ENCODE peak calls at places on chromosomes 13 and 19, in five cellular contexts. One of them, this sample, is unnamed.

GRCh38 chr13:110942248-110942981 is 27.5 kb upstream of the ANKRD10 start:
- DNase-seq in fibroblast of lung: peak; percentile 38
- DNase-seq in spleen: no peak
- DNase-seq in GM12878: peak; percentile 64
- DNase-seq in thoracic aorta: no peak
- DNase-seq in this sample: no peak

GRCh38 chr19:7862413-7862951 is 11.7 kb downstream of the PRR36 start:
- DNase-seq in fibroblast of lung: peak; percentile 42
- DNase-seq in spleen: peak; percentile 87
- DNase-seq in GM12878: no peak
- DNase-seq in thoracic aorta: no peak
- DNase-seq in this sample: peak; percentile 77

GRCh38 chr13:23445794-23446193 is 12.3 kb upstream of the SACS start:
- DNase-seq in fibroblast of lung: no peak
- DNase-seq in spleen: no peak
- DNase-seq in GM12878: no peak
- DNase-seq in thoracic aorta: no peak
- DNase-seq in this sample: no peak

GRCh38 chr13:27578121-27579030 is 42.0 kb downstream of the LNX2 start:
- DNase-seq in fibroblast of lung: peak; percentile 17
- DNase-seq in spleen: no peak
- DNase-seq in GM12878: no peak
- DNase-seq in thoracic aorta: no peak
- DNase-seq in this sample: no peak

GRCh38 chr19:46495789-46496099 is at the start of gene PNMA8B:
- DNase-seq in fibroblast of lung: peak; percentile 43
- DNase-seq in spleen: peak; percentile 83
- DNase-seq in GM12878: no peak
- DNase-seq in thoracic aorta: no peak
- DNase-seq in this sample: peak; percentile 60

GRCh38 chr19:42175952-42176648 is 41.4 kb downstream of the DEDD2 start:
- DNase-seq in fibroblast of lung: peak; percentile 31
- DNase-seq in spleen: no peak
- DNase-seq in GM12878: no peak
- DNase-seq in thoracic aorta: no peak
- DNase-seq in this sample: no peak

GRCh38 chr19:52398091-52398461 is 427 bp downstream of the ZNF528 start:
- DNase-seq in fibroblast of lung: peak; percentile 11
- DNase-seq in spleen: no peak
- DNase-seq in GM12878: no peak
- DNase-seq in thoracic aorta: no peak
- DNase-seq in this sample: no peak

GRCh38 chr19:55549500-55550320 is 4.4 kb upstream of the SBK3 start:
- DNase-seq in fibroblast of lung: peak; percentile 92
- DNase-seq in spleen: no peak
- DNase-seq in GM12878: no peak
- DNase-seq in thoracic aorta: no peak
- DNase-seq in this sample: no peak

GRCh38 chr13:98837896-98838295 is 85.4 kb upstream of the SLC15A1 start:
- DNase-seq in fibroblast of lung: no peak
- DNase-seq in spleen: no peak
- DNase-seq in GM12878: no peak
- DNase-seq in thoracic aorta: no peak
- DNase-seq in this sample: no peak

GRCh38 chr19:55657004-55657747 is 2.3 kb downstream of the U2AF2 start:
- DNase-seq in fibroblast of lung: no peak
- DNase-seq in spleen: no peak
- DNase-seq in GM12878: no peak
- DNase-seq in thoracic aorta: no peak
- DNase-seq in this sample: peak; percentile 42

GRCh38 chr13:71169125-71169524 is 697.9 kb downstream of the DACH1 start:
- DNase-seq in fibroblast of lung: no peak
- DNase-seq in spleen: no peak
- DNase-seq in GM12878: no peak
- DNase-seq in thoracic aorta: no peak
- DNase-seq in this sample: no peak

GRCh38 chr19:23795462-23795861 is 36.8 kb upstream of the ZNF681 start:
- DNase-seq in fibroblast of lung: no peak
- DNase-seq in spleen: no peak
- DNase-seq in GM12878: no peak
- DNase-seq in thoracic aorta: no peak
- DNase-seq in this sample: no peak

GRCh38 chr19:16125738-16126495 is 14.2 kb downstream of the RAB8A start:
- DNase-seq in fibroblast of lung: no peak
- DNase-seq in spleen: no peak
- DNase-seq in GM12878: no peak
- DNase-seq in thoracic aorta: no peak
- DNase-seq in this sample: no peak

GRCh38 chr13:37138169-37138568 is 32.7 kb upstream of the CSNK1A1L start:
- DNase-seq in fibroblast of lung: no peak
- DNase-seq in spleen: no peak
- DNase-seq in GM12878: no peak
- DNase-seq in thoracic aorta: no peak
- DNase-seq in this sample: no peak

GRCh38 chr13:94143624-94144350 is 335.7 kb downstream of the DCT start:
- DNase-seq in fibroblast of lung: no peak
- DNase-seq in spleen: no peak
- DNase-seq in GM12878: no peak
- DNase-seq in thoracic aorta: no peak
- DNase-seq in this sample: no peak

GRCh38 chr19:13022859-13023636 is 27.8 kb downstream of the NFIX start:
- DNase-seq in fibroblast of lung: peak; percentile 98
- DNase-seq in spleen: no peak
- DNase-seq in GM12878: no peak
- DNase-seq in thoracic aorta: no peak
- DNase-seq in this sample: peak; percentile 85

GRCh38 chr13:113903361-113903760 is 39.5 kb upstream of the GAS6 start:
- DNase-seq in fibroblast of lung: peak; percentile 83
- DNase-seq in spleen: no peak
- DNase-seq in GM12878: no peak
- DNase-seq in thoracic aorta: peak; percentile 41
- DNase-seq in this sample: no peak

GRCh38 chr19:1837625-1838105 is 10.6 kb downstream of the REXO1 start:
- DNase-seq in fibroblast of lung: no peak
- DNase-seq in spleen: no peak
- DNase-seq in GM12878: no peak
- DNase-seq in thoracic aorta: no peak
- DNase-seq in this sample: no peak

GRCh38 chr13:35764359-35765015 is 288.0 kb upstream of the MAB21L1 start:
- DNase-seq in fibroblast of lung: peak; percentile 81
- DNase-seq in spleen: no peak
- DNase-seq in GM12878: no peak
- DNase-seq in thoracic aorta: no peak
- DNase-seq in this sample: no peak

GRCh38 chr19:1512671-1513491 is at the start of gene ADAMTSL5:
- DNase-seq in fibroblast of lung: peak; percentile 41
- DNase-seq in spleen: no peak
- DNase-seq in GM12878: no peak
- DNase-seq in thoracic aorta: no peak
- DNase-seq in this sample: no peak

GRCh38 chr13:111411186-111411858 is 90.9 kb downstream of the TEX29 start:
- DNase-seq in fibroblast of lung: no peak
- DNase-seq in spleen: no peak
- DNase-seq in GM12878: no peak
- DNase-seq in thoracic aorta: no peak
- DNase-seq in this sample: no peak

GRCh38 chr19:39175564-39175963 is 21.2 kb upstream of the NCCRP1 start:
- DNase-seq in fibroblast of lung: no peak
- DNase-seq in spleen: no peak
- DNase-seq in GM12878: no peak
- DNase-seq in thoracic aorta: no peak
- DNase-seq in this sample: no peak

GRCh38 chr13:70964124-70964523 is 855.9 kb upstream of the KLHL1 start:
- DNase-seq in fibroblast of lung: no peak
- DNase-seq in spleen: no peak
- DNase-seq in GM12878: no peak
- DNase-seq in thoracic aorta: no peak
- DNase-seq in this sample: no peak

GRCh38 chr13:33512880-33513554 is 227.5 kb upstream of the STARD13 start:
- DNase-seq in fibroblast of lung: no peak
- DNase-seq in spleen: no peak
- DNase-seq in GM12878: no peak
- DNase-seq in thoracic aorta: no peak
- DNase-seq in this sample: no peak

GRCh38 chr13:80116107-80116506 is 224.8 kb downstream of the SPRY2 start:
- DNase-seq in fibroblast of lung: peak; percentile 86
- DNase-seq in spleen: no peak
- DNase-seq in GM12878: no peak
- DNase-seq in thoracic aorta: no peak
- DNase-seq in this sample: no peak

GRCh38 chr19:50607874-50608785 is 31.6 kb downstream of the SYT3 start:
- DNase-seq in fibroblast of lung: peak; percentile 32
- DNase-seq in spleen: peak; percentile 84
- DNase-seq in GM12878: peak; percentile 15
- DNase-seq in thoracic aorta: no peak
- DNase-seq in this sample: peak; percentile 77

GRCh38 chr13:51419015-51419636 is 33.7 kb downstream of the INTS6 start:
- DNase-seq in fibroblast of lung: no peak
- DNase-seq in spleen: no peak
- DNase-seq in GM12878: no peak
- DNase-seq in thoracic aorta: no peak
- DNase-seq in this sample: no peak
- H3K4me1 ChIP-seq in fibroblast of lung: no peaks in the 10 kb centered on the region
- H3K4me1 ChIP-seq in spleen: peaks cover 46% of the 10 kb centered on the region
- H3K4me1 ChIP-seq in GM12878: peaks cover 53% of the 10 kb centered on the region
- H3K4me1 ChIP-seq in thoracic aorta: peaks cover 29% of the 10 kb centered on the region
- H3K4me1 ChIP-seq in this sample: no peaks in the 10 kb centered on the region

GRCh38 chr19:35859414-35859813 is 2.7 kb downstream of the KIRREL2 start:
- DNase-seq in fibroblast of lung: no peak
- DNase-seq in spleen: no peak
- DNase-seq in GM12878: no peak
- DNase-seq in thoracic aorta: no peak
- DNase-seq in this sample: no peak

GRCh38 chr19:35856546-35857149 is at the start of gene KIRREL2:
- DNase-seq in fibroblast of lung: no peak
- DNase-seq in spleen: peak; percentile 77
- DNase-seq in GM12878: no peak
- DNase-seq in thoracic aorta: no peak
- DNase-seq in this sample: no peak

GRCh38 chr19:35858311-35858710 is 1.6 kb downstream of the KIRREL2 start:
- DNase-seq in fibroblast of lung: no peak
- DNase-seq in spleen: no peak
- DNase-seq in GM12878: no peak
- DNase-seq in thoracic aorta: no peak
- DNase-seq in this sample: no peak

GRCh38 chr19:35853038-35853756 is 893 bp upstream of the NPHS1 start:
- DNase-seq in fibroblast of lung: no peak
- DNase-seq in spleen: no peak
- DNase-seq in GM12878: no peak
- DNase-seq in thoracic aorta: no peak
- DNase-seq in this sample: no peak

DNA sequence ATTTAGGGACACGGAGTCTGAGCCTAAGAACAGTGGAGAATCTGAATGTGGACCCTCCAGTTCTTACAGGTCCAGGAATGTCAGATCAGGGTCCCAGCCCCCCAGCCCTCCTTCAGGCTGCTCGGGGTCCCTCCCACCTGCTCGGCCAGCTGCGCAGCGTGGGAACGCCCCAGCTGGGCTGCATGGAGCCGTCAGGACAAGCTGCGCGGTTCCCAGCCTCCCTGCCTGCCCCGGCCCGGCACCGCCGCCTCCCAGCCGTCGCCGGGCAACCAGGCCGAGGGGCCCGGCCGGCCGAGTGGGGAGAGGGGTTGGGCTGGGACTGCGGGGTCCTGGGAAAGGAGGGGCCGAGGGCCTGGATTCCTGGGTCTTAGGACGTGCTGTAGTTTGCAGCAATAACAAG is 710 bp upstream of the KIRREL2 start:
- DNase-seq in fibroblast of lung: no peak
- DNase-seq in spleen: no peak
- DNase-seq in GM12878: no peak
- DNase-seq in thoracic aorta: no peak
- DNase-seq in this sample: no peak
- H3K4me3 ChIP-seq in fibroblast of lung: no peak overlapping the region
- H3K4me3 ChIP-seq in spleen: peak overlapping the region; percentile 52
- H3K4me3 ChIP-seq in GM12878: no peak overlapping the region
- H3K4me3 ChIP-seq in thoracic aorta: peak overlapping the region; percentile 72
- H3K4me3 ChIP-seq in this sample: peak overlapping the region; percentile 31

DNA sequence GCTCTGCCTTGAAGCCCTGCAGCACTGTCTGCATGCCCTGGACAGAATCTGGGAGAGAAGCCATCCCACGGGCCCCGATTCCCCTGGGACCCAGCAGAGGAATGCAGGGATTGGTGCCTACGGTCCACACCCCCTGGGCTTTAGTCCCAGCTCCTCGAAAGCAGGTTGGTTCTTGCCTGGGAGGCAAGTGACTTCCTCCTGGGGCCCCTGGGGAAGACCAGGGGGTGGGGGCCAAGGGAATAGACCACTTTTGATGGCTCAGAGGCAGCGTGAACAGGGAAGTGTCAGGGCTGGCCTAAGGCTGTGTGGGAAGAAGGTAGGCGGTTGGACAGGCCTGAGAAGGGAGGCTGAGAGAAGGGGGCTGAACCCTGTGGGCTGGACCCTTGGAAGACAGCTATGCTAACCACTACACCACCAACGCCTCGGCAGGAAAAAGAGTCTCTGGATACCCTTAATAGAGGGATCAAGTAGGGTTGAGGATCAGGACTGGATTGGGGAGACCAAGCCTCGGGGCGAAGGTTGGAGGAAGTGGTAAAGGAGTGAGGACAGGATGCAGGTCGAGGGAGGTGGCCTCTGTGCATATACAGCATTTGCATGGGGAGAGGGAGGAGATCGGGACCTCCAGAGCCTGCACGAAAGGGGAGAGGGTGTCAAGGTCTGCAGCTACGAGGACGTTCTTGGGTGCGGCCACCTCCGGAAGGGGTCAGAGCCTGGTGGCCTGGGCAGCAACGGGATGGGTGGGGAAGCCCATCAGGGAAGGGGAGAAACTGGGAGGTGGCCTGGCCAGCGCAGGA is 774 bp downstream of the DPP9 start:
- DNase-seq in fibroblast of lung: peak; percentile 73
- DNase-seq in spleen: no peak
- DNase-seq in GM12878: no peak
- DNase-seq in thoracic aorta: no peak
- DNase-seq in this sample: no peak
- H3K27ac ChIP-seq in fibroblast of lung: peak overlapping the region; percentile 88
- H3K27ac ChIP-seq in spleen: peak overlapping the region; percentile 96
- H3K27ac ChIP-seq in GM12878: peak overlapping the region; percentile 89
- H3K27ac ChIP-seq in thoracic aorta: peak overlapping the region; percentile 88
- H3K27ac ChIP-seq in this sample: peak overlapping the region; percentile 99

GRCh38 chr19:17721821-17722220 is 2.5 kb downstream of the MAP1S start:
- DNase-seq in fibroblast of lung: no peak
- DNase-seq in spleen: no peak
- DNase-seq in GM12878: no peak
- DNase-seq in thoracic aorta: no peak
- DNase-seq in this sample: no peak
- H3K4me1 ChIP-seq in fibroblast of lung: peaks cover 4% of the 10 kb centered on the region
- H3K4me1 ChIP-seq in spleen: peaks cover 61% of the 10 kb centered on the region
- H3K4me1 ChIP-seq in GM12878: peaks cover 27% of the 10 kb centered on the region
- H3K4me1 ChIP-seq in thoracic aorta: peaks cover 49% of the 10 kb centered on the region
- H3K4me1 ChIP-seq in this sample: peaks cover 5% of the 10 kb centered on the region